ENCODE peak calls at places on chromosomes 7 and 10, in four cellular contexts. O is H1, B is K562, P is HepG2. K is an unnamed sample.

GRCh38 chr10:3516626-3517255 is 268.3 kb downstream of the KLF6 start:
- DNase-seq in P (no peak), B (no peak), O (no peak), K (no peak)

GRCh38 chr10:131946321-131946751 is 35.4 kb downstream of the BNIP3 start:
- DNase-seq in B (no peak), O (no peak), P (no peak), K (no peak)

GRCh38 chr7:151404216-151405011 is 5.4 kb downstream of the WDR86 start:
- DNase-seq in P (no peak), B (peak; percentile 87), O (no peak), K (peak; percentile 19)

GRCh38 chr10:31136386-31136785 is 104.7 kb upstream of the ZNF438 start:
- DNase-seq in P (no peak), B (no peak), O (no peak), K (no peak)

GRCh38 chr10:74917481-74918077 is 91.2 kb downstream of the KAT6B start:
- DNase-seq in O (no peak), B (no peak), P (peak; percentile 83), K (peak; percentile 64)

GRCh38 chr10:68163735-68164134 is 54.4 kb downstream of the MYPN start:
- DNase-seq in B (no peak), P (peak; percentile 63), O (no peak), K (no peak)

GRCh38 chr7:93719546-93719945 is 145.0 kb upstream of the CALCR start:
- DNase-seq in O (no peak), P (no peak), B (no peak), K (no peak)

GRCh38 chr7:5646846-5647245 is 134.6 kb downstream of the RNF216 start:
- DNase-seq in P (no peak), B (no peak), O (no peak), K (no peak)

GRCh38 chr7:117282239-117282812 is 40.5 kb downstream of the WNT2 start:
- DNase-seq in P (no peak), B (no peak), O (no peak), K (no peak)

GRCh38 chr7:137209151-137209822 is 134.2 kb downstream of the PTN start:
- DNase-seq in P (no peak), O (no peak), B (no peak), K (no peak)

GRCh38 chr10:125591846-125592245 is 91.1 kb downstream of the TEX36 start:
- DNase-seq in O (no peak), B (no peak), P (no peak), K (no peak)

GRCh38 chr10:63633677-63634487 is 112.7 kb downstream of the REEP3 start:
- DNase-seq in P (peak; percentile 42), B (peak; percentile 41), O (no peak), K (peak; percentile 57)

GRCh38 chr7:134662166-134662870 is 15.7 kb downstream of the BPGM start:
- DNase-seq in B (no peak), P (no peak), O (no peak), K (no peak)

GRCh38 chr7:134662871-134663205 is 16.2 kb downstream of the BPGM start:
- DNase-seq in B (no peak), P (no peak), O (no peak), K (no peak)

GRCh38 chr7:134660242-134660785 is 13.7 kb downstream of the BPGM start:
- DNase-seq in O (no peak), P (no peak), B (peak; percentile 81), K (no peak)

DNA sequence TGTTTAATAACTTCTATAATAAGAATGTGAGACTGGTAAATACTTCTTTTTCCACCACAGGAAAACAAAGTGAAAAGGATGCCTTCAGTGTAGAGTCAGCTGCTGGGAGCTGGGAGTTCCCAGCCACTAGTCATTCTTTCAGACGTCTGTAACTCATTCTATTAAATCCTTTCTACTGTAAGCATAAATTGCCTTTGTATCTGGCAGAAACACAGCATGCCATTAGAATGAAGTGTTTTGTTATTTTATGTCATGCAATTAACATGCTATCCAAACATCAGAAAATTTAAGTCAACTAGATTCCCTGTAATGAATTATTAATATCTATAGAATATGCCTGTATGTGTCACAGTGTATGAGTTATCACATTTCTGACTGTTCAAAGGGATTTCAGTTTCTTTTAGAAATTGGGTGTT is 14.3 kb downstream of the BPGM start:
- DNase-seq in B (no peak), P (no peak), O (no peak), K (no peak)
- TF ChIP-seq FOSL1 in B (no peak), P (no peak), O (no peak), K (no peak)

DNA sequence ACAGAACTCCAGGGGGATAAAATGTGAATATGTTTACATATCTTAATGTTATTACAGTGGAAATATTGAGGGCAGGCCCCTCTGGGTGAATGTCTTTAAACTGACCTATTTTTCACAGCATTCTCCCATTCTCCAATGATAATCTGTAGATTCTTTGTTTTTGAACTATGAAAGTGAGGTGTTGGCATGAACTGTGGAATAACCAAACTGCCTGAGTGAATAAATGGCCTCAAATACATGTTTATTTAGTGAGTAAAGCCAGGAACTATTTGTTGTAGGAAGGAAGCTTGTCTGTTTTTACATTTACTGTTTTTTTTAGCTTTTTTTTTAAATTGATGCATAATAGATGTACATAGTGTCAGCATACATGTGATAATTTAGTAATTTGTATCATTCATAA is 2.7 kb downstream of the ABCA13 start:
- DNase-seq in P (no peak), O (no peak), B (no peak), K (no peak)
- TF ChIP-seq MAX in P (no peak), O (no peak), B (no peak), K (no peak)

GRCh38 chr7:98105942-98106544 is 619 bp upstream of the LMTK2 start:
- DNase-seq in B (no peak), P (peak; percentile 35), O (no peak), K (no peak)
- TF ChIP-seq FOSL1 in B (no peak), P (no peak), O (no peak), K (no peak)

GRCh38 chr10:4546500-4546899 is 279.5 kb upstream of the AKR1E2 start:
- DNase-seq in O (no peak), B (no peak), P (no peak), K (peak; percentile 16)
- TF ChIP-seq MAX in O (no peak), B (no peak), P (no peak), K (no peak)

K was measured in HCT116.